ENCODE peak calls at places on chromosomes 13 and 19, in five cellular contexts. K is A549; D is fibroblast of lung; C is psoas muscle; U is CD8-positive, alpha-beta T cell. B is an unnamed sample.

GRCh38 chr13:30972888-30973377 is 40.5 kb downstream of the TEX26 start:
- DNase-seq in K (no peak), C (no peak), D (peak), U (no peak), B (no peak)

GRCh38 chr13:70960841-70961443 is 852.7 kb upstream of the KLHL1 start:
- DNase-seq in U (no peak), D (peak), C (no peak), K (peak), B (no peak)

GRCh38 chr19:28242317-28242927 is 970.5 kb downstream of the UQCRFS1 start:
- DNase-seq in C (no peak), K (peak), D (peak), U (no peak), B (no peak)

GRCh38 chr13:20474515-20474914 is 51.1 kb downstream of the CRYL1 start:
- DNase-seq in K (no peak), U (no peak), D (no peak), C (no peak), B (no peak)

GRCh38 chr13:41019027-41019487 is at the start of gene ELF1:
- DNase-seq in U (peak), C (no peak), D (peak), K (peak), B (peak)

GRCh38 chr19:55581145-55581827 is 638 bp upstream of the ZNF579 start:
- DNase-seq in K (peak), C (no peak), U (no peak), D (no peak), B (no peak)

GRCh38 chr19:5137571-5138124 is 168.7 kb downstream of the KDM4B start:
- DNase-seq in C (no peak), K (no peak), D (no peak), U (no peak), B (no peak)

GRCh38 chr13:20428666-20429644 is 96.7 kb downstream of the CRYL1 start:
- DNase-seq in U (no peak), D (no peak), C (no peak), K (no peak), B (no peak)

GRCh38 chr13:29505950-29506349 is 89.5 kb downstream of the SLC7A1 start:
- DNase-seq in C (no peak), K (no peak), U (no peak), D (no peak), B (no peak)

GRCh38 chr19:2288743-2289713 is 7.1 kb upstream of the PEAK3 start:
- DNase-seq in C (no peak), U (no peak), D (no peak), K (no peak), B (no peak)

GRCh38 chr19:2288010-2288742 is 6.2 kb upstream of the PEAK3 start:
- DNase-seq in D (no peak), C (no peak), U (no peak), K (no peak), B (no peak)

GRCh38 chr19:2289714-2290435 is 7.9 kb upstream of the PEAK3 start:
- DNase-seq in D (no peak), U (peak), C (peak), K (no peak), B (no peak)

GRCh38 chr19:2290441-2291184 is 8.6 kb upstream of the PEAK3 start:
- DNase-seq in D (no peak), K (no peak), C (no peak), U (peak), B (no peak)

GRCh38 chr19:2291185-2291751 is 9.3 kb upstream of the PEAK3 start:
- DNase-seq in C (no peak), U (no peak), K (no peak), D (no peak), B (no peak)
- H3K4me3 ChIP-seq in C (peak), U (peak), K (no peak), D (no peak), B (peak)

DNA sequence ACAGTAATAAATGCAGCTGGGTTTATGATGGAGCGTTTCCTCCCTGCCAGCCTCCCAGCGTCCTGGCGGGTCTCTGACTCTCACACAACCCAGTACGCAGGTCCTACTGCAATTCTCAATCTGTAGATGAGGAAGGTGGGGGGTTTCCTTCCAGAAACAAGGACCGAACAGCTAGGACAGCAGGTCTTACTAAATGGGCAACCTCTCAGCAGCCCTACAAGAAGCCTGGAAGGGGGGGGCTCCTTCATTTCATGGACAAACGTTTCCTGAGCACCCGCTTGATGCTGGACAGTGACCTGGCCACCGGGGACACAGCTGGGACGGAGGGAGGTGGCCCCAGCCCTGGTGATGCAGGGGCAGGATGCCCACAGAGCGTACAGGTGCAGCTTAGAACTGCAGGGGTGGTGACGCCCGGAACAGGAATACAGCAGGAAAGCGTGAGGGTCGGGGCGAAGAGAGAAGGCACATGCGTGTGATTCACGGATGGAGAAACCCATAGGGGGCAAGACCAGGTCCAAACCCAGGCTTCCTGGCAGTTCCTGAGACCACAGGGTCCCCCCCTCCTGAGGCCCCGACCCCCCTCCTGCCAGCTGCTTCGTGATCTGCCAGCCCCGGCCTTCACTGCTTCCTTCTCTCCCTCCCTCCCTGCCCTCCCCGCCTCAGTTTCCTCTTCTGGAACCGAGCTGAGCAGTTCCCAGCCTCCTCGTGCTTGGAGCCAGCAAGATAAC is 732 bp upstream of the C2CD4C start:
- DNase-seq in C (no peak), U (no peak), D (no peak), K (no peak), B (peak)
- TF ChIP-seq CTCF in C (no peak), U (no peak), D (no peak), K (no peak), B (no peak)

GRCh38 chr19:33520844-33521479 is 629 bp downstream of the PEPD start:
- DNase-seq in K (no peak), U (no peak), C (no peak), D (no peak), B (no peak)

GRCh38 chr19:33520048-33520643 is 1.4 kb downstream of the PEPD start:
- DNase-seq in K (no peak), D (no peak), C (no peak), U (no peak), B (no peak)

GRCh38 chr19:33521480-33522370 is at the start of gene PEPD:
- DNase-seq in D (peak), K (peak), U (peak), C (peak), B (peak)

GRCh38 chr19:33524024-33524664 is 2.6 kb upstream of the PEPD start:
- DNase-seq in K (no peak), U (no peak), D (peak), C (no peak), B (no peak)

DNA sequence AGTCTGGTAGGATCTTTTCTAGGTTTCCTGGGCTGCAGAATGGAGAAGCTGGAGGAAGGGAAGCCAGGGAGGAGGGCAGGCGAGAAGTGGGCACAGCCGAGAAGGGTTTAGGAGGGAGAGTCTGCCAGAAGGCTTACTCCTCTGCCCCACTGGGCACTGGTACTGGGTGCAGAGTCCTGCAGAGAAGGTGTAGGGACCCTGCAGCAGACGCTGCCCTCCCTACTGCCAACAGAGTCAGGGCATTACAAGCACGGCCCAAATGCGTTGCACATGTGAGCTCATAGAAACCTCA is 726 bp upstream of the PEPD start:
- DNase-seq in D (no peak), C (no peak), U (no peak), K (no peak), B (no peak)
- H3K4me3 ChIP-seq in D (peak), C (peak), U (peak), K (peak), B (peak)

DNA sequence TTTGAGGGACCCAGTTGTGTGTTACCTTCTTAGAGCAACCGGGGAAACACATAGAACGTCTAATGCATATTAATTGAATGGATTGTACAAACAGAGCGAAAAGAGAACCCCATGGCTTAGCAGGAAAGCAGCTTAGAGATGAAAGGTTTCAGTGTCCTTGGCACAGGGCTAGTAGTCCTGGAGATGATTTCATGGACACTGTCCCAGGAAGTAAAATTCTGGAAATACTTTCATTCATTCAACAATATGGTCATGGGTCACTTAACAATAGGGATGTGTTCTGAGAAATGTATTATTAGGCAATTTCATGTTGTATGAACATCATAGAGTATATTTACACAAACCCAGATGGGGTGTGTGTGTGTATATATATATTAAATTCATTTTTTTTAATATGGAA is 9.7 kb upstream of the FUT2 start:
- DNase-seq in U (no peak), C (no peak), D (no peak), K (no peak), B (no peak)
- TF ChIP-seq CTCF in U (no peak), C (no peak), D (no peak), K (no peak), B (no peak)

GRCh38 chr19:41552558-41552957 is 23.4 kb upstream of the CEACAM21 start:
- DNase-seq in C (no peak), U (no peak), D (no peak), K (no peak), B (no peak)
- H3K4me3 ChIP-seq in C (no peak), U (peak), D (no peak), K (no peak), B (no peak)

DNA sequence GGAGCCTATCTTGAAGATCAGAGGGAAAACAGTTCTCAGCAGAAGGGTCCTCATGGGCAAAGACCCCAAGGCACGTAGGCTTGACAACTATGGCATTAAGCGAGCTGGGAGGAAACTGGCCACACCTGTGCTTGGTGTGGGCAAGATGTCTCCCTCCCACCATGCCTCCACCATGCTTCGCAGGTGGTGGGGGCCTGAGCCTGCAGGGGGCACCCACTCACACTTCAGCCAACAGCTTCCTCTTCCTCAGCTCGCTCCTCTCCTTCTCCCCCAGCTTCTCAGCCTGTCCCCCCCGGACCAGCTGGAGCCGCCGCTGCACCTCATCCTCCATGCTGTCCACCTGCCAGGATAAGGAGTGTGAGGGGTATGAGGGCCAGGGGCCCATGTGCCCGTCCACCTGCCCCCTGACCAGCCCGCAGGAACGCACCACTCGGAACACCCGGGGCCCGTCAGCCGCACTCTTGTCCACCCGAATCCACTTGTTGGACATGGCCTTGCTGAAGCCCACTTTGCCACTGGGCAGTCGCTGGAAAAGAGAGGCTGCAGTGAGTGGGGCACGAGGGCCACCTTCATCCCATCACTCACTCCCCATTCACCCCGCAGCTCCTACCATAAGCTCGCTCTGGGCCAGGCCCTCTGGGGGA is 3.4 kb downstream of the FARSA start:
- DNase-seq in D (no peak), K (no peak), U (no peak), C (no peak), B (no peak)
- TF ChIP-seq CTCF in D (no peak), K (no peak), U (no peak), C (no peak), B (no peak)

GRCh38 chr19:48543121-48543710 is 8.8 kb upstream of the SULT2B1 start:
- DNase-seq in U (no peak), D (peak), K (peak), C (peak), B (no peak)
- H3K4me3 ChIP-seq in U (no peak), D (no peak), K (no peak), C (no peak), B (no peak)

B was measured in tibial artery.